ENCODE peak calls at places on chromosomes 5 and 9, in six cellular contexts. B is GM23248, F is GM23338, Q is mammary epithelial cell, S is HCT116, X is GM12878. I is an unnamed sample.

GRCh38 chr5:429453-430188 is 13.4 kb upstream of the EXOC3 start:
- DNase-seq in B (peak; percentile 78), X (no peak), Q (peak; percentile 33), F (no peak), S (no peak), I (no peak)

GRCh38 chr5:72185717-72186388 is 78.6 kb downstream of the MAP1B start:
- DNase-seq in F (no peak), Q (no peak), S (no peak), B (peak; percentile 73), X (no peak), I (no peak)

GRCh38 chr5:52799358-52799982 is 11.8 kb downstream of the ITGA1 start:
- DNase-seq in S (no peak), Q (no peak), B (peak; percentile 92), F (peak; percentile 91), X (no peak), I (no peak)

GRCh38 chr5:6483880-6484382 is 35.3 kb downstream of the UBE2QL1 start:
- DNase-seq in F (no peak), X (peak; percentile 96), B (no peak), S (no peak), Q (no peak), I (no peak)

GRCh38 chr5:166725585-166725984 is 1565.9 kb upstream of the WWC1 start:
- DNase-seq in B (no peak), X (no peak), S (no peak), F (no peak), Q (no peak), I (no peak)

GRCh38 chr9:92877531-92878430 is at the start of gene ZNF484:
- DNase-seq in F (peak; percentile 98), X (peak; percentile 96), S (peak; percentile 99), Q (peak; percentile 96), B (peak; percentile 99), I (peak; percentile 94)

GRCh38 chr5:54654211-54654610 is 136.7 kb downstream of the SNX18 start:
- DNase-seq in Q (no peak), F (no peak), S (no peak), B (peak; percentile 18), X (no peak), I (no peak)

GRCh38 chr5:171495122-171495700 is 75.8 kb downstream of the FGF18 start:
- DNase-seq in F (peak; percentile 27), Q (no peak), B (no peak), X (no peak), S (peak; percentile 28), I (no peak)

GRCh38 chr9:3008091-3008490 is 164.2 kb upstream of the PUM3 start:
- DNase-seq in B (no peak), Q (no peak), X (no peak), S (no peak), F (peak; percentile 60), I (no peak)

GRCh38 chr9:2637390-2637789 is 15.8 kb downstream of the VLDLR start:
- DNase-seq in B (no peak), Q (no peak), F (no peak), X (no peak), S (no peak), I (no peak)

GRCh38 chr5:62778327-62779009 is 199.8 kb downstream of the LRRC70 start:
- DNase-seq in S (no peak), Q (no peak), B (no peak), X (no peak), F (no peak), I (no peak)

GRCh38 chr5:169978744-169979143 is 1.6 kb downstream of the INSYN2B start:
- DNase-seq in F (no peak), Q (no peak), B (peak; percentile 63), X (no peak), S (no peak), I (no peak)

GRCh38 chr9:111910428-111910827 is 13.8 kb downstream of the UGCG start:
- DNase-seq in S (no peak), F (no peak), B (no peak), Q (no peak), X (no peak), I (no peak)

GRCh38 chr5:77620404-77620803 is 18.1 kb downstream of the OTP start:
- DNase-seq in B (no peak), X (no peak), S (peak; percentile 76), Q (peak; percentile 51), F (peak; percentile 97), I (no peak)

DNA sequence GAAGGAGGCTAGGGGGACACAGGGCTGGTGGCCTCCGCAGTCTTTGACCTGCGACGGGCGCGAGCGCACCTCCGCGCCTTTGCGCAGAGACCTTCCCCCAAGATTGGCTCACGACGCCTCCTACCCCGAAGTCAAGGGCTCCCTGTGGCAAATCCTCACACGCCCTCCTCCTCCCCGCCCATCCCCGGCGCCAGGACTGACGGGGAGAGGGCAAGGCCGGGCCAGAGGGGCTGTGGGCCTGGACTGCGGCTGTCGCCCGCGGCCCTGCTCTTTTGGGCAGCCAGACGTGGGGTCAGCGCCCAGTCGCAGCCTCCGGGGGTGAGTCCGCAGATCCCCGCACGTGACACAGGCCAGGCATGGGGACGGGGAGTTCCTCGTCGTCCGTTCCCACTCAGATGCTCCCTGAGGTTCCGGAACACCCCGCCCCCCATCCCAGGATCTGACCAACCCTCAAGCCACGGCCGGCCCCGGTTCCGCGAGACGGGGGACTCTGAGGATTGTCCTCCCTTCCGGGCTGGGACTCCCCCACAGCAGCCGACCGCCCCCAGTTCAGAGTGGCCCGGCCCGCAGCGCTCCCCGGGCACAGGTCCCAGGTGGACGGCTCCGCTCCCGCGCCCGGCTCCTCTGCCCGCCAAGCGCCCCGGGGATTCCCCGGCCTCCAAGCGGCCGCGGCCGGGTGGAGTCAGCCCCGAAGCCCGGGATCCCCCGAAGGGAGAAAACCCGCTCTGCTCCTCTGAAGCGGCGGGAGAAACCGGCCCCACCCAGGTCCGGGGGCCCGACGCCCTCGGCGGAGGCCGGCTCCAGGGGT is 534 bp upstream of the ANKRD33B start:
- DNase-seq in Q (peak; percentile 70), B (peak; percentile 75), X (no peak), F (peak; percentile 78), S (no peak), I (no peak)
- TF ChIP-seq EZH2 in Q (no peak), B (no peak), X (no peak), F (no peak), S (no peak), I (no peak)

GRCh38 chr9:1411826-1412225 is 361.7 kb downstream of the DMRT2 start:
- DNase-seq in X (no peak), Q (no peak), F (no peak), B (no peak), S (no peak), I (no peak)
- TF ChIP-seq EZH2 in X (no peak), Q (no peak), F (no peak), B (no peak), S (no peak), I (no peak)

GRCh38 chr5:173296737-173297676 is 31.2 kb downstream of the STC2 start:
- DNase-seq in B (no peak), F (no peak), X (no peak), S (no peak), Q (no peak), I (no peak)

GRCh38 chr5:173295796-173296195 is 32.4 kb downstream of the STC2 start:
- DNase-seq in S (no peak), Q (no peak), X (no peak), F (no peak), B (no peak), I (no peak)

GRCh38 chr5:173291722-173292658 is 36.2 kb downstream of the STC2 start:
- DNase-seq in S (no peak), X (peak; percentile 37), F (peak; percentile 59), Q (peak; percentile 80), B (peak; percentile 38), I (no peak)

GRCh38 chr5:173294673-173295320 is 33.4 kb downstream of the STC2 start:
- DNase-seq in Q (no peak), B (no peak), X (no peak), F (no peak), S (no peak), I (no peak)

DNA sequence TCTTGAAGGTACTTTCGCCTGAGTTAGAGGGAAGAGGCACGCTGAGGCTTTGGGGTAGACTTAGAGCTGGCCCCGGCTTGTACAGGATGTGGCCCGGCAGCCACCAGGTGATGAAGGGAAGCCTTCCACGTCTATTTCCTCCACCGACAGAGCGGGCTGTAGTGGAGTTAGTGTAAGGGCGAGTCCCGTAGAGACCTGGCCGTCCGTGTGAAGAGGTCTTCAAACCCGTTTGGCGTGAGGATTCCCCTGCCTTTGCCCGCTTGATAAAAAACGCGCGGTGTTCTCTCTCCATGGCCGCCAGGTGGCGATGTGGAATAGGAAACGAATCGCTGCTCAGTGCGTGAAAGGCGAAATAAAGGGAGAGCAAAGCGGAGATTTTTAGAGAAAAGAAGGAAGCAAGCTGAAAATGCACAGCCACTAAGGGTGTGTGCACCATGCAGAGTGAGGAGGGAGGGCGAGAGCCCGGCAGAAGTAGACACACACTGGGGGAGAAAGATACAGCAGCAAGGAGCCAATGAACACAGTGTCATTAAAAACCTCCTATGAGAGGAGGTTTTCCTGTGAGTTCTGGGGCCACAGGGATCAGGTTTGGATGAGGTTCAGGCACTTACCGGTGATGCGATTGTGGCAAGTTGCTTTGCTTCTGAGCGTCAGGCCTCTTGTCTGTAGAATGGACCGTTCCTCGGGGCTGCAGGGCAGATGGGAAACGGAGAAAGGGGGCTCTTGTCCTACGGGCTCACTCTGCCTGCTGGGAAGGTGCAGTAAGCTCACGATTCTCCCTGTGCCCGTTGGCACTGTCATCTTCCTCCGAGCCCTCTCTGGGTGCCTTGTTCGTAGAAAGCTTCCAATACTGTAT is 34.2 kb downstream of the STC2 start:
- DNase-seq in X (peak; percentile 35), Q (peak; percentile 65), S (peak; percentile 56), B (peak; percentile 87), F (peak; percentile 93), I (no peak)
- TF ChIP-seq EZH2 in X (no peak), Q (no peak), S (no peak), B (no peak), F (no peak), I (no peak)

GRCh38 chr5:132369012-132369470 is 469 bp upstream of the SLC22A5 start:
- DNase-seq in B (no peak), X (no peak), Q (no peak), S (no peak), F (no peak), I (no peak)

GRCh38 chr5:132370241-132370820 is 821 bp downstream of the SLC22A5 start:
- DNase-seq in Q (no peak), B (no peak), X (no peak), S (no peak), F (peak; percentile 21), I (no peak)

GRCh38 chr5:132371603-132371994 is 2.1 kb downstream of the SLC22A5 start:
- DNase-seq in Q (no peak), B (no peak), X (no peak), S (no peak), F (no peak), I (no peak)

GRCh38 chr5:132372122-132372521 is 2.6 kb downstream of the SLC22A5 start:
- DNase-seq in B (no peak), S (no peak), Q (no peak), X (no peak), F (no peak), I (no peak)

DNA sequence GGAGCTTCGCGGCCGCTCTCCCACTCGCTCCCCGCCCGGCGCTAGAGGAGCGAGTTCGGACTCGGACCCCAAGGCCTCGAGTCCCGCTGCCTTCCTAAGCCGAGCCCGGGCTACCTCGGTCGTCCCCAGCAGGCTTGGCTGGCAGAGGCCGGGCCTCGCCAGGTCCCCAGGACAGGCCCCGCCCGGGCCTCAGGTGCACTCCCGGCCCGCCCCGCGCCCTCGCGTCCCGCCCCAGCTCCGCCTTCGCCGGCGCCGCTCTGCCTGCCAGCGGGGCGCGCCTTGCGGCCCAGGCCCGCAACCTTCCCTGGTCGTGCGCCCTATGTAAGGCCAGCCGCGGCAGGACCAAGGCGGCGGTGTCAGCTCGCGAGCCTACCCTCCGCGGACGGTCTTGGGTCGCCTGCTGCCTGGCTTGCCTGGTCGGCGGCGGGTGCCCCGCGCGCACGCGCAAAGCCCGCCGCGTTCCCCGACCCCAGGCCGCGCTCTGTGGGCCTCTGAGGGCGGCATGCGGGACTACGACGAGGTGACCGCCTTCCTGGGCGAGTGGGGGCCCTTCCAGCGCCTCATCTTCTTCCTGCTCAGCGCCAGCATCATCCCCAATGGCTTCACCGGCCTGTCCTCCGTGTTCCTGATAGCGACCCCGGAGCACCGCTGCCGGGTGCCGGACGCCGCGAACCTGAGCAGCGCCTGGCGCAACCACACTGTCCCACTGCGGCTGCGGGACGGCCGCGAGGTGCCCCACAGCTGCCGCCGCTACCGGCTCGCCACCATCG is at the start of gene SLC22A5:
- DNase-seq in B (peak; percentile 76), X (no peak), Q (peak; percentile 78), F (peak; percentile 90), S (peak; percentile 42), I (no peak)
- TF ChIP-seq EZH2 in B (no peak), X (no peak), Q (no peak), F (no peak), S (no peak), I (no peak)

I was measured in SK-N-MC.